ENCODE peak calls at places on chromosome 1, in six cellular contexts. F is esophagus muscularis mucosa, T is thyroid gland, U is suprapubic skin, X is heart left ventricle, Q is adrenal gland. J is an unnamed sample.

GRCh38 chr1:161139765-161140164 is 7.3 kb upstream of the DEDD start:
- DNase-seq in Q (no peak), F (no peak), U (no peak), T (no peak), X (no peak), J (no peak)

GRCh38 chr1:12157366-12158231 is 9.2 kb upstream of the TNFRSF1B start:
- DNase-seq in F (no peak), T (no peak), X (no peak), Q (no peak), U (no peak), J (no peak)

GRCh38 chr1:219797009-219797408 is 131.3 kb downstream of the SLC30A10 start:
- DNase-seq in X (no peak), Q (no peak), F (no peak), T (no peak), U (no peak), J (no peak)

GRCh38 chr1:66271904-66272254 is 262.1 kb upstream of the SGIP1 start:
- DNase-seq in X (peak; percentile 72), F (no peak), T (peak; percentile 66), U (no peak), Q (peak; percentile 58), J (peak; percentile 51)

GRCh38 chr1:153779781-153780541 is 4.8 kb downstream of the SLC27A3 start:
- DNase-seq in Q (peak; percentile 95), F (no peak), T (no peak), U (no peak), X (no peak), J (no peak)

GRCh38 chr1:16905112-16905855 is 9.5 kb downstream of the RNU1-2 start:
- DNase-seq in X (no peak), Q (peak; percentile 89), F (no peak), U (peak; percentile 83), T (peak; percentile 58), J (peak; percentile 45)

GRCh38 chr1:154493276-154493675 is 8.7 kb upstream of the TDRD10 start:
- DNase-seq in F (no peak), Q (peak; percentile 68), T (peak; percentile 10), X (peak; percentile 77), U (no peak), J (no peak)

GRCh38 chr1:1264868-1265272 is 8.8 kb downstream of the UBE2J2 start:
- DNase-seq in Q (no peak), X (no peak), U (no peak), T (no peak), F (no peak), J (no peak)

GRCh38 chr1:33569331-33569730 is 96.9 kb downstream of the ZSCAN20 start:
- DNase-seq in U (no peak), F (no peak), T (no peak), Q (no peak), X (no peak), J (no peak)

GRCh38 chr1:156488566-156489165 is 11.9 kb downstream of the MEF2D start:
- DNase-seq in F (no peak), X (no peak), T (no peak), U (no peak), Q (no peak), J (no peak)

GRCh38 chr1:59078866-59079265 is 218.0 kb upstream of the FGGY start:
- DNase-seq in U (no peak), X (no peak), T (no peak), Q (no peak), F (no peak), J (no peak)

GRCh38 chr1:57142999-57143398 is 177.2 kb upstream of the C8B start:
- DNase-seq in Q (no peak), U (no peak), F (no peak), X (no peak), T (no peak), J (no peak)

GRCh38 chr1:79825551-79825950 is 819.0 kb upstream of the ADGRL4 start:
- DNase-seq in X (no peak), T (no peak), Q (no peak), F (no peak), U (no peak), J (no peak)

GRCh38 chr1:169853335-169853734 is 40.4 kb downstream of the SCYL3 start:
- DNase-seq in Q (no peak), T (no peak), F (no peak), U (no peak), X (no peak), J (no peak)

GRCh38 chr1:119204169-119204568 is 63.7 kb upstream of the WARS2 start:
- DNase-seq in X (no peak), T (no peak), F (no peak), U (no peak), Q (no peak), J (no peak)

GRCh38 chr1:106957795-106958194 is 98.7 kb upstream of the PRMT6 start:
- DNase-seq in X (no peak), T (no peak), U (no peak), F (no peak), Q (no peak), J (no peak)

GRCh38 chr1:90023691-90024090 is 28.8 kb downstream of the ZNF326 start:
- DNase-seq in F (no peak), X (no peak), U (no peak), Q (no peak), T (no peak), J (no peak)

GRCh38 chr1:210250998-210251679 is 18.5 kb downstream of the SERTAD4 start:
- DNase-seq in F (no peak), U (peak; percentile 69), T (peak; percentile 60), Q (peak; percentile 68), X (peak; percentile 49), J (peak; percentile 23)

GRCh38 chr1:81505831-81506230 is 294.9 kb upstream of the ADGRL2 start:
- DNase-seq in Q (no peak), F (no peak), U (no peak), T (no peak), X (no peak), J (no peak)

GRCh38 chr1:173249349-173249748 is 42.2 kb upstream of the TNFSF4 start:
- DNase-seq in F (no peak), T (no peak), Q (no peak), X (no peak), U (no peak), J (no peak)

GRCh38 chr1:162019006-162019405 is 4.7 kb downstream of the OLFML2B start:
- DNase-seq in U (no peak), F (no peak), X (no peak), Q (no peak), T (no peak), J (no peak)

GRCh38 chr1:65230741-65231439 is 78.5 kb upstream of the DNAJC6 start:
- DNase-seq in T (no peak), X (no peak), U (no peak), Q (no peak), F (peak; percentile 29), J (no peak)

GRCh38 chr1:6116137-6116536 is 64.0 kb downstream of the CHD5 start:
- DNase-seq in F (no peak), T (no peak), Q (no peak), X (no peak), U (no peak), J (no peak)

GRCh38 chr1:94726981-94727685 is 93.0 kb upstream of the SLC44A3 start:
- DNase-seq in X (no peak), F (peak; percentile 75), Q (no peak), T (no peak), U (no peak), J (no peak)

GRCh38 chr1:59541161-59541560 is 244.3 kb downstream of the FGGY start:
- DNase-seq in Q (no peak), F (no peak), X (no peak), T (no peak), U (no peak), J (no peak)

GRCh38 chr1:172357753-172358152 is 62.7 kb upstream of the C1orf105 start:
- DNase-seq in Q (no peak), X (no peak), F (no peak), T (no peak), U (no peak), J (no peak)

GRCh38 chr1:10904396-10905358 is 107.8 kb upstream of the TARDBP start:
- DNase-seq in U (no peak), X (no peak), T (no peak), F (no peak), Q (peak; percentile 65), J (no peak)

GRCh38 chr1:45325816-45326506 is 734 bp upstream of the HPDL start:
- DNase-seq in U (no peak), X (no peak), Q (no peak), T (peak; percentile 74), F (no peak), J (no peak)

GRCh38 chr1:38293530-38293929 is 246.9 kb upstream of the POU3F1 start:
- DNase-seq in Q (no peak), F (peak; percentile 42), T (no peak), X (no peak), U (no peak), J (no peak)

GRCh38 chr1:9402256-9402616 is 109.5 kb downstream of the SPSB1 start:
- DNase-seq in T (no peak), Q (no peak), F (no peak), X (no peak), U (no peak), J (no peak)
- H3K27ac ChIP-seq in T (no peak overlapping the region), Q (no peak overlapping the region), F (no peak overlapping the region), X (peak overlapping the region; percentile 76), U (no peak overlapping the region), J (no peak overlapping the region)

GRCh38 chr1:23951646-23952095 is 8.0 kb upstream of the PNRC2 start:
- DNase-seq in U (no peak), Q (no peak), X (no peak), F (no peak), T (no peak), J (no peak)
- TF ChIP-seq CTCF in U (no peak), Q (no peak), X (no peak), F (no peak), T (no peak), J (no peak)

GRCh38 chr1:163922743-163923186 is 601.0 kb downstream of the NUF2 start:
- DNase-seq in X (no peak), Q (no peak), F (no peak), U (no peak), T (no peak), J (no peak)
- TF ChIP-seq POLR2A in X (no peak), Q (no peak), F (no peak), U (no peak), T (no peak), J (no peak)

GRCh38 chr1:223023863-223024262 is 119.2 kb downstream of the TLR5 start:
- DNase-seq in T (no peak), X (no peak), Q (no peak), U (no peak), F (no peak), J (no peak)

GRCh38 chr1:223019236-223019635 is 123.8 kb downstream of the TLR5 start:
- DNase-seq in Q (no peak), U (no peak), X (no peak), F (no peak), T (no peak), J (no peak)

GRCh38 chr1:223018534-223018933 is 124.5 kb downstream of the TLR5 start:
- DNase-seq in F (no peak), X (no peak), Q (peak; percentile 35), U (no peak), T (no peak), J (no peak)

GRCh38 chr1:223022641-223023473 is 120.2 kb downstream of the TLR5 start:
- DNase-seq in X (peak; percentile 52), T (no peak), F (no peak), U (no peak), Q (no peak), J (no peak)

DNA sequence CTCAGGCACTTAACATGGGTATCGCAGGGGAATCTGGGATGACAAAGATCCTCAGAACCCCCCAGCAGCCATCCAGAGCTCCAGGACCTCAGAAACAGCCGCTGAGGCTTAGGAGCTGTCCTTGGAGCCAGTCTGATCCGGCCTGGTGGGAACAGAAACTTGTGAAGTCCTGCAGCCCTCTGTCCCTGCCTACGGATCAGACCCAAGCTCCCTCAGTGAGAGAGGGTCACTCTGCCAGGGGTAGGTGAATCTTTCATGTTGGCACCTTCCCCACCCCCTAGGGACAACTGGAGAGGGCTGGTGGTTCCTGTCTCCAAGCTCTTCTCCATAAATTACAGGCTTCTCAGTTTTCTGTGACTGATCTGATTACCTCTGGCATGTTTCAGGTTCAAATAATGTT is 122.3 kb downstream of the TLR5 start:
- DNase-seq in X (no peak), T (no peak), Q (no peak), F (no peak), U (no peak), J (no peak)
- H3K27ac ChIP-seq in X (no peak overlapping the region), T (no peak overlapping the region), Q (no peak overlapping the region), F (no peak overlapping the region), U (no peak overlapping the region), J (no peak overlapping the region)

J was measured in ovary.